ENCODE peak calls at places on chromosome 15, in four cellular contexts. One of them, this sample, is unnamed.

GRCh38 chr15:94582368-94582767 is 351.0 kb downstream of the MCTP2 start:
- DNase-seq in WTC11: peak; percentile 54
- DNase-seq in HepG2: peak; percentile 7
- DNase-seq in GM12878: peak; percentile 9
- DNase-seq in this sample: peak; percentile 26

GRCh38 chr15:40292246-40292645 is 9.4 kb upstream of the ANKRD63 start:
- DNase-seq in WTC11: no peak
- DNase-seq in HepG2: no peak
- DNase-seq in GM12878: no peak
- DNase-seq in this sample: no peak

GRCh38 chr15:80527406-80527805 is 123.2 kb downstream of the ARNT2 start:
- DNase-seq in WTC11: no peak
- DNase-seq in HepG2: no peak
- DNase-seq in GM12878: no peak
- DNase-seq in this sample: no peak

GRCh38 chr15:59762558-59762957 is 73.4 kb upstream of the BNIP2 start:
- DNase-seq in WTC11: peak; percentile 38
- DNase-seq in HepG2: no peak
- DNase-seq in GM12878: no peak
- DNase-seq in this sample: no peak

GRCh38 chr15:50879016-50879415 is 29.5 kb upstream of the AP4E1 start:
- DNase-seq in WTC11: no peak
- DNase-seq in HepG2: no peak
- DNase-seq in GM12878: no peak
- DNase-seq in this sample: no peak

GRCh38 chr15:33910741-33911140 is 57.6 kb upstream of the CHRM5 start:
- DNase-seq in WTC11: no peak
- DNase-seq in HepG2: no peak
- DNase-seq in GM12878: no peak
- DNase-seq in this sample: no peak

GRCh38 chr15:48191574-48192225 is at the start of gene CTXN2:
- DNase-seq in WTC11: no peak
- DNase-seq in HepG2: no peak
- DNase-seq in GM12878: no peak
- DNase-seq in this sample: no peak

GRCh38 chr15:98660055-98660454 is 11.7 kb downstream of the IGF1R start:
- DNase-seq in WTC11: no peak
- DNase-seq in HepG2: no peak
- DNase-seq in GM12878: no peak
- DNase-seq in this sample: no peak

GRCh38 chr15:91530279-91530678 is 323.2 kb upstream of the SLCO3A1 start:
- DNase-seq in WTC11: no peak
- DNase-seq in HepG2: no peak
- DNase-seq in GM12878: no peak
- DNase-seq in this sample: no peak

GRCh38 chr15:79858469-79858868 is 38.3 kb downstream of the MTHFS start:
- DNase-seq in WTC11: no peak
- DNase-seq in HepG2: no peak
- DNase-seq in GM12878: no peak
- DNase-seq in this sample: no peak

GRCh38 chr15:39301589-39301999 is 279.3 kb upstream of the THBS1 start:
- DNase-seq in WTC11: no peak
- DNase-seq in HepG2: no peak
- DNase-seq in GM12878: no peak
- DNase-seq in this sample: no peak

GRCh38 chr15:65688462-65688861 is 66.7 kb downstream of the SLC24A1 start:
- DNase-seq in WTC11: no peak
- DNase-seq in HepG2: no peak
- DNase-seq in GM12878: peak; percentile 32
- DNase-seq in this sample: no peak

GRCh38 chr15:25268166-25268565 is 170.7 kb downstream of the UBE3A start:
- DNase-seq in WTC11: no peak
- DNase-seq in HepG2: peak; percentile 5
- DNase-seq in GM12878: no peak
- DNase-seq in this sample: peak; percentile 6

GRCh38 chr15:77580991-77581682 is 51.6 kb downstream of the LINGO1 start:
- DNase-seq in WTC11: no peak
- DNase-seq in HepG2: no peak
- DNase-seq in GM12878: no peak
- DNase-seq in this sample: no peak

GRCh38 chr15:98674336-98674735 is 26.0 kb downstream of the IGF1R start:
- DNase-seq in WTC11: no peak
- DNase-seq in HepG2: no peak
- DNase-seq in GM12878: no peak
- DNase-seq in this sample: no peak

GRCh38 chr15:95520511-95520910 is 810.0 kb upstream of the NR2F2 start:
- DNase-seq in WTC11: no peak
- DNase-seq in HepG2: no peak
- DNase-seq in GM12878: peak; percentile 15
- DNase-seq in this sample: no peak

GRCh38 chr15:98868564-98868963 is 139.0 kb downstream of the PGPEP1L start:
- DNase-seq in WTC11: no peak
- DNase-seq in HepG2: no peak
- DNase-seq in GM12878: no peak
- DNase-seq in this sample: no peak

GRCh38 chr15:100241572-100242479 is 99.9 kb downstream of the ADAMTS17 start:
- DNase-seq in WTC11: no peak
- DNase-seq in HepG2: peak; percentile 63
- DNase-seq in GM12878: no peak
- DNase-seq in this sample: peak; percentile 74

GRCh38 chr15:81475926-81476325 is 101.9 kb upstream of the TMC3 start:
- DNase-seq in WTC11: no peak
- DNase-seq in HepG2: no peak
- DNase-seq in GM12878: no peak
- DNase-seq in this sample: no peak

GRCh38 chr15:60964527-60964926 is 264.6 kb downstream of the RORA start:
- DNase-seq in WTC11: no peak
- DNase-seq in HepG2: no peak
- DNase-seq in GM12878: no peak
- DNase-seq in this sample: no peak

GRCh38 chr15:51577907-51578306 is 44.7 kb downstream of the DMXL2 start:
- DNase-seq in WTC11: no peak
- DNase-seq in HepG2: no peak
- DNase-seq in GM12878: no peak
- DNase-seq in this sample: peak; percentile 26

GRCh38 chr15:60704129-60704528 is 225.2 kb upstream of the ICE2 start:
- DNase-seq in WTC11: no peak
- DNase-seq in HepG2: no peak
- DNase-seq in GM12878: no peak
- DNase-seq in this sample: no peak

GRCh38 chr15:71337197-71337845 is 222.1 kb downstream of the THSD4 start:
- DNase-seq in WTC11: peak; percentile 19
- DNase-seq in HepG2: no peak
- DNase-seq in GM12878: no peak
- DNase-seq in this sample: no peak
- TF ChIP-seq ETV6 in WTC11: no peak
- TF ChIP-seq ETV6 in HepG2: no peak
- TF ChIP-seq ETV6 in GM12878: no peak
- TF ChIP-seq ETV6 in this sample: no peak

GRCh38 chr15:42471002-42471401 is 19.9 kb downstream of the ZNF106 start:
- DNase-seq in WTC11: no peak
- DNase-seq in HepG2: no peak
- DNase-seq in GM12878: no peak
- DNase-seq in this sample: no peak

DNA sequence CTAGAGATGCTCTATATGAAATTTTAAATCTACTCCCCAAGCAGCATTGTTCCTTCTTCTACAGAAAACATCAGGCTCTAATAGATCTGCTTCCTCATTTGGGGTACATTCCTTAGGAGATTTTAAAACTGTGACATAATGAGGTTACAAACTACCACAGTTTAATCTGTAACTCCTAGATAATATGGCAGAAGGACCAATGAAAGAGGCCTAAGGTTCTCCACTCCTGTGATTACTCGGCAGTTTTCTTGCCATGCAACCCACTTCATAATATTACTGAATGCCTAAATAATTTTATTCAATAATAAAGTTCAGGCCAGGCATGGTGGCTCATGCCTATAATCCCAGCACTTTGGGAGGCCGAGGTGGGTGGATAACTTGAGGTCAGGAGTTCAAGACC is 16.1 kb downstream of the ZNF106 start:
- DNase-seq in WTC11: no peak
- DNase-seq in HepG2: no peak
- DNase-seq in GM12878: no peak
- DNase-seq in this sample: no peak
- TF ChIP-seq ETV6 in WTC11: no peak
- TF ChIP-seq ETV6 in HepG2: no peak
- TF ChIP-seq ETV6 in GM12878: no peak
- TF ChIP-seq ETV6 in this sample: no peak

GRCh38 chr15:31489281-31489680 is 162.6 kb downstream of the KLF13 start:
- DNase-seq in WTC11: no peak
- DNase-seq in HepG2: no peak
- DNase-seq in GM12878: no peak
- DNase-seq in this sample: no peak

GRCh38 chr15:31487811-31488436 is 161.3 kb downstream of the KLF13 start:
- DNase-seq in WTC11: no peak
- DNase-seq in HepG2: no peak
- DNase-seq in GM12878: peak; percentile 61
- DNase-seq in this sample: no peak

GRCh38 chr15:31488437-31489204 is 162.0 kb downstream of the KLF13 start:
- DNase-seq in WTC11: peak; percentile 53
- DNase-seq in HepG2: peak; percentile 64
- DNase-seq in GM12878: peak; percentile 78
- DNase-seq in this sample: peak; percentile 81

GRCh38 chr15:31486906-31487695 is 160.5 kb downstream of the KLF13 start:
- DNase-seq in WTC11: no peak
- DNase-seq in HepG2: no peak
- DNase-seq in GM12878: no peak
- DNase-seq in this sample: no peak

DNA sequence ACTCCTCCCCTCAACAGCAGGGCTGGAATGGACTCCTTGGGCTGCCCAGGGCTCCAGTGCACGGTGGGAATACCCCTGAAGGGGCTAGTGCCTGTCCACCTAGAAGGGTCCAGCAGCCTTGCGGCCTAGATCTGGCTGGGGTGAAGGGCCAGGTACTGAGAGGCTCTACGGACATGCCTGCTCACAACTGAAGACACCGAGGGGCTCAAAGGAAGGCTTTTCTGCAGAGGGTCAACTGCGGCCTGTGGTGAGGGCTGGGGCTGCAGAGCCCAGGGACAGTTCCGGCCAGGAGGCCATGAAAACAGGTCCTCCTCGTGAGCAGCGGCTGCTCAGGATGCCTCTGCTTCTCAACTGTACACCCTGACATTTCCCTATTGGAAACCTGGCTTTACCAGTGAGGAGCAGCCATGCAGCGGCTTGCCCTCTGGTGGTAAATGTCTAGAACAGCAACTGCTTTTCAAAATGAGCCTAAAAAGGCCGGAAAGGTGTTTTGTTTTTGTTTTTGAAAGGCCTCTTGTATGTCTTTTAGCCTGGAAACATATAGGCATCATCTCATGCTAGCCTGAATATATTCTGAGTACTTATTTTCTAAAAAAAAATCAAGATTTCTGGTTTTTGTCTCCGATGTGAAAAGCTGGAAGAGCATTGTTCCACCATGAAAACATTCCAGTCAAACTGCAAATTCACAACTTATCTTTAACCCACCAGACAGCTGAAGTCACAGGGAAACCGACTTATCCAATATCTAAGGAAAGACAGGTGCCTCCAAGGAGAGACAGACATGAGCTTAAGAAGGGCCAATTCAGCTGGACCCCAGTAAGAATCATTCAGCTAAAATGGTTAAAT is 163.4 kb downstream of the KLF13 start:
- DNase-seq in WTC11: no peak
- DNase-seq in HepG2: peak; percentile 30
- DNase-seq in GM12878: no peak
- DNase-seq in this sample: peak; percentile 30
- TF ChIP-seq ETV6 in WTC11: no peak
- TF ChIP-seq ETV6 in HepG2: no peak
- TF ChIP-seq ETV6 in GM12878: no peak
- TF ChIP-seq ETV6 in this sample: no peak

GRCh38 chr15:74614744-74615312 is 808 bp upstream of the CLK3 start:
- DNase-seq in WTC11: peak; percentile 60
- DNase-seq in HepG2: no peak
- DNase-seq in GM12878: peak; percentile 62
- DNase-seq in this sample: peak; percentile 94
- TF ChIP-seq ETV6 in WTC11: no peak
- TF ChIP-seq ETV6 in HepG2: no peak
- TF ChIP-seq ETV6 in GM12878: no peak
- TF ChIP-seq ETV6 in this sample: no peak

GRCh38 chr15:44735482-44736260 is 657 bp upstream of the TRIM69 start:
- DNase-seq in WTC11: no peak
- DNase-seq in HepG2: no peak
- DNase-seq in GM12878: no peak
- DNase-seq in this sample: peak; percentile 64
- TF ChIP-seq ETV6 in WTC11: no peak
- TF ChIP-seq ETV6 in HepG2: no peak
- TF ChIP-seq ETV6 in GM12878: peak; percentile 99
- TF ChIP-seq ETV6 in this sample: peak; percentile 91

GRCh38 chr15:70507772-70508351 is 255.5 kb downstream of the UACA start:
- DNase-seq in WTC11: no peak
- DNase-seq in HepG2: peak; percentile 70
- DNase-seq in GM12878: no peak
- DNase-seq in this sample: no peak
- TF ChIP-seq ETV6 in WTC11: no peak
- TF ChIP-seq ETV6 in HepG2: no peak
- TF ChIP-seq ETV6 in GM12878: no peak
- TF ChIP-seq ETV6 in this sample: no peak

GRCh38 chr15:55872471-55872870 is 120.9 kb downstream of the NEDD4 start:
- DNase-seq in WTC11: no peak
- DNase-seq in HepG2: no peak
- DNase-seq in GM12878: no peak
- DNase-seq in this sample: no peak
- TF ChIP-seq ETV6 in WTC11: no peak
- TF ChIP-seq ETV6 in HepG2: no peak
- TF ChIP-seq ETV6 in GM12878: no peak
- TF ChIP-seq ETV6 in this sample: no peak

GRCh38 chr15:68484696-68485400 is 52.9 kb upstream of the ITGA11 start:
- DNase-seq in WTC11: no peak
- DNase-seq in HepG2: no peak
- DNase-seq in GM12878: no peak
- DNase-seq in this sample: no peak
- TF ChIP-seq ETV6 in WTC11: no peak
- TF ChIP-seq ETV6 in HepG2: no peak
- TF ChIP-seq ETV6 in GM12878: no peak
- TF ChIP-seq ETV6 in this sample: no peak

GRCh38 chr15:90294159-90294558 is 28.7 kb downstream of the NGRN start:
- DNase-seq in WTC11: no peak
- DNase-seq in HepG2: no peak
- DNase-seq in GM12878: no peak
- DNase-seq in this sample: no peak

GRCh38 chr15:90296996-90297395 is 31.5 kb downstream of the NGRN start:
- DNase-seq in WTC11: no peak
- DNase-seq in HepG2: no peak
- DNase-seq in GM12878: no peak
- DNase-seq in this sample: no peak

GRCh38 chr15:90291679-90292356 is 26.3 kb downstream of the NGRN start:
- DNase-seq in WTC11: peak; percentile 41
- DNase-seq in HepG2: peak; percentile 50
- DNase-seq in GM12878: no peak
- DNase-seq in this sample: peak; percentile 87

GRCh38 chr15:90294601-90295269 is 29.3 kb downstream of the NGRN start:
- DNase-seq in WTC11: peak; percentile 33
- DNase-seq in HepG2: no peak
- DNase-seq in GM12878: no peak
- DNase-seq in this sample: no peak

GRCh38 chr15:90295270-90295648 is 29.8 kb downstream of the NGRN start:
- DNase-seq in WTC11: no peak
- DNase-seq in HepG2: no peak
- DNase-seq in GM12878: no peak
- DNase-seq in this sample: no peak
- TF ChIP-seq ETV6 in WTC11: no peak
- TF ChIP-seq ETV6 in HepG2: no peak
- TF ChIP-seq ETV6 in GM12878: no peak
- TF ChIP-seq ETV6 in this sample: no peak